ENCODE peak calls at places on chromosomes 6 and 20, in eight cellular contexts. Y is IMR-90, I is fibroblast of mammary gland, B is dorsolateral prefrontal cortex, S is endothelial cell, J is RKO, V is NCI-H2081, Z is ureter. E is an unnamed sample.
A peak's percentile ranks its signal among the peaks of the same experiment; 100 is the strongest.

GRCh38 chr6:54988576-54988975 is 142.0 kb downstream of the FAM83B start:
- DNase-seq in Y (peak; percentile 25), I (no peak), B (no peak), S (no peak), J (no peak), V (no peak), Z (no peak), E (no peak)

GRCh38 chr6:97097068-97098047 is 172.8 kb downstream of the KLHL32 start:
- DNase-seq in Y (no peak), I (no peak), B (no peak), S (no peak), J (no peak), V (peak; percentile 26), Z (no peak), E (peak; percentile 14)

GRCh38 chr6:40957616-40958492 is 81.2 kb downstream of the UNC5CL start:
- DNase-seq in Y (peak; percentile 72), I (peak; percentile 69), B (no peak), S (no peak), J (peak; percentile 34), V (no peak), Z (no peak), E (no peak)

GRCh38 chr20:19540401-19540800 is 217.7 kb upstream of the RIN2 start:
- DNase-seq in Y (no peak), I (peak; percentile 7), B (peak; percentile 71), S (no peak), J (no peak), V (no peak), Z (no peak), E (no peak)

GRCh38 chr20:24653306-24653705 is 183.9 kb downstream of the SYNDIG1 start:
- DNase-seq in Y (peak; percentile 27), I (no peak), B (no peak), S (no peak), J (peak; percentile 6), V (no peak), Z (no peak), E (no peak)

GRCh38 chr20:36792422-36792821 is 18.9 kb upstream of the DSN1 start:
- DNase-seq in Y (peak; percentile 72), I (peak; percentile 58), B (no peak), S (peak; percentile 19), J (peak; percentile 78), V (peak; percentile 32), Z (no peak), E (peak; percentile 61)

GRCh38 chr20:46400828-46401477 is 5.5 kb downstream of the ELMO2 start:
- DNase-seq in Y (peak; percentile 46), I (peak; percentile 61), B (no peak), S (no peak), J (no peak), V (no peak), Z (no peak), E (peak; percentile 45)

GRCh38 chr20:48523191-48523757 is 304.5 kb downstream of the PREX1 start:
- DNase-seq in Y (peak; percentile 59), I (peak; percentile 44), B (no peak), S (peak; percentile 70), J (peak; percentile 76), V (no peak), Z (no peak), E (peak; percentile 95)

GRCh38 chr6:135267085-135267484 is 86.0 kb downstream of the MYB start:
- DNase-seq in Y (no peak), I (no peak), B (no peak), S (no peak), J (no peak), V (peak; percentile 77), Z (no peak), E (no peak)